ENCODE peak calls at places on chromosomes 6 and 20, in nine cellular contexts. One of them, this sample, is unnamed.

GRCh38 chr6:154887051-154887450 is 108.1 kb upstream of the TIAM2 start:
- DNase-seq in foreskin melanocyte: no peak
- DNase-seq in Panc1: no peak
- DNase-seq in NCI-H2171: no peak
- DNase-seq in T-helper 2 cell treated with Interferon-gamma antibody and Interleukin-4, amounts not matched to agents 5 μg/mL and 100 μg/mL, for 36 hours: no peak
- DNase-seq in heart left ventricle: no peak
- DNase-seq in left ventricle myocardium inferior: no peak
- DNase-seq in fibroblast of pulmonary artery: no peak
- DNase-seq in endothelial cell: no peak
- DNase-seq in this sample: no peak

GRCh38 chr20:63829943-63830820 is 882 bp downstream of the ZBTB46 start:
- DNase-seq in T-helper 2 cell treated with Interferon-gamma antibody and Interleukin-4, amounts not matched to agents 5 μg/mL and 100 μg/mL, for 36 hours: peak; percentile 11
- DNase-seq in fibroblast of pulmonary artery: no peak
- DNase-seq in left ventricle myocardium inferior: no peak
- DNase-seq in foreskin melanocyte: no peak
- DNase-seq in NCI-H2171: no peak
- DNase-seq in heart left ventricle: no peak
- DNase-seq in Panc1: no peak
- DNase-seq in endothelial cell: no peak
- DNase-seq in this sample: peak; percentile 69

GRCh38 chr20:37237656-37238055 is 24.0 kb downstream of the GHRH start:
- DNase-seq in left ventricle myocardium inferior: no peak
- DNase-seq in T-helper 2 cell treated with Interferon-gamma antibody and Interleukin-4, amounts not matched to agents 5 μg/mL and 100 μg/mL, for 36 hours: no peak
- DNase-seq in fibroblast of pulmonary artery: no peak
- DNase-seq in NCI-H2171: no peak
- DNase-seq in endothelial cell: no peak
- DNase-seq in heart left ventricle: no peak
- DNase-seq in foreskin melanocyte: no peak
- DNase-seq in Panc1: no peak
- DNase-seq in this sample: no peak

GRCh38 chr20:63552481-63553249 is 1.3 kb upstream of the FNDC11 start:
- DNase-seq in T-helper 2 cell treated with Interferon-gamma antibody and Interleukin-4, amounts not matched to agents 5 μg/mL and 100 μg/mL, for 36 hours: peak; percentile 48
- DNase-seq in left ventricle myocardium inferior: no peak
- DNase-seq in fibroblast of pulmonary artery: no peak
- DNase-seq in endothelial cell: no peak
- DNase-seq in foreskin melanocyte: no peak
- DNase-seq in heart left ventricle: no peak
- DNase-seq in NCI-H2171: peak; percentile 38
- DNase-seq in Panc1: no peak
- DNase-seq in this sample: no peak

GRCh38 chr20:44990425-44990824 is 24.1 kb downstream of the STK4 start:
- DNase-seq in foreskin melanocyte: no peak
- DNase-seq in left ventricle myocardium inferior: no peak
- DNase-seq in heart left ventricle: no peak
- DNase-seq in NCI-H2171: no peak
- DNase-seq in endothelial cell: no peak
- DNase-seq in T-helper 2 cell treated with Interferon-gamma antibody and Interleukin-4, amounts not matched to agents 5 μg/mL and 100 μg/mL, for 36 hours: peak; percentile 60
- DNase-seq in fibroblast of pulmonary artery: peak; percentile 17
- DNase-seq in Panc1: no peak
- DNase-seq in this sample: no peak

GRCh38 chr6:121093928-121094327 is 240.4 kb downstream of the TBC1D32 start:
- DNase-seq in NCI-H2171: no peak
- DNase-seq in fibroblast of pulmonary artery: peak; percentile 67
- DNase-seq in heart left ventricle: no peak
- DNase-seq in T-helper 2 cell treated with Interferon-gamma antibody and Interleukin-4, amounts not matched to agents 5 μg/mL and 100 μg/mL, for 36 hours: no peak
- DNase-seq in endothelial cell: no peak
- DNase-seq in foreskin melanocyte: no peak
- DNase-seq in left ventricle myocardium inferior: no peak
- DNase-seq in Panc1: no peak
- DNase-seq in this sample: no peak

GRCh38 chr6:36595168-36595818 is 1.1 kb downstream of the SRSF3 start:
- DNase-seq in endothelial cell: peak; percentile 19
- DNase-seq in left ventricle myocardium inferior: no peak
- DNase-seq in fibroblast of pulmonary artery: peak; percentile 75
- DNase-seq in heart left ventricle: no peak
- DNase-seq in T-helper 2 cell treated with Interferon-gamma antibody and Interleukin-4, amounts not matched to agents 5 μg/mL and 100 μg/mL, for 36 hours: no peak
- DNase-seq in foreskin melanocyte: peak; percentile 41
- DNase-seq in Panc1: no peak
- DNase-seq in NCI-H2171: no peak
- DNase-seq in this sample: peak; percentile 78

GRCh38 chr6:163585932-163586437 is 171.5 kb downstream of the QKI start:
- DNase-seq in endothelial cell: no peak
- DNase-seq in fibroblast of pulmonary artery: peak; percentile 96
- DNase-seq in NCI-H2171: no peak
- DNase-seq in left ventricle myocardium inferior: peak; percentile 65
- DNase-seq in T-helper 2 cell treated with Interferon-gamma antibody and Interleukin-4, amounts not matched to agents 5 μg/mL and 100 μg/mL, for 36 hours: no peak
- DNase-seq in Panc1: no peak
- DNase-seq in heart left ventricle: peak; percentile 82
- DNase-seq in foreskin melanocyte: peak; percentile 32
- DNase-seq in this sample: no peak

GRCh38 chr6:98957440-98957839 is 9.7 kb upstream of the FBXL4 start:
- DNase-seq in heart left ventricle: no peak
- DNase-seq in endothelial cell: peak; percentile 15
- DNase-seq in foreskin melanocyte: peak; percentile 60
- DNase-seq in T-helper 2 cell treated with Interferon-gamma antibody and Interleukin-4, amounts not matched to agents 5 μg/mL and 100 μg/mL, for 36 hours: no peak
- DNase-seq in Panc1: no peak
- DNase-seq in left ventricle myocardium inferior: no peak
- DNase-seq in NCI-H2171: no peak
- DNase-seq in fibroblast of pulmonary artery: peak; percentile 30
- DNase-seq in this sample: no peak

GRCh38 chr20:48238781-48239180 is 453.5 kb upstream of the SULF2 start:
- DNase-seq in fibroblast of pulmonary artery: no peak
- DNase-seq in heart left ventricle: no peak
- DNase-seq in foreskin melanocyte: no peak
- DNase-seq in T-helper 2 cell treated with Interferon-gamma antibody and Interleukin-4, amounts not matched to agents 5 μg/mL and 100 μg/mL, for 36 hours: no peak
- DNase-seq in endothelial cell: no peak
- DNase-seq in left ventricle myocardium inferior: no peak
- DNase-seq in NCI-H2171: no peak
- DNase-seq in Panc1: no peak
- DNase-seq in this sample: peak; percentile 26

GRCh38 chr20:48187891-48188290 is 402.6 kb upstream of the SULF2 start:
- DNase-seq in NCI-H2171: no peak
- DNase-seq in T-helper 2 cell treated with Interferon-gamma antibody and Interleukin-4, amounts not matched to agents 5 μg/mL and 100 μg/mL, for 36 hours: no peak
- DNase-seq in endothelial cell: no peak
- DNase-seq in fibroblast of pulmonary artery: no peak
- DNase-seq in heart left ventricle: no peak
- DNase-seq in Panc1: no peak
- DNase-seq in left ventricle myocardium inferior: no peak
- DNase-seq in foreskin melanocyte: no peak
- DNase-seq in this sample: no peak

GRCh38 chr20:11832397-11832796 is 85.3 kb upstream of the BTBD3 start:
- DNase-seq in fibroblast of pulmonary artery: no peak
- DNase-seq in heart left ventricle: no peak
- DNase-seq in T-helper 2 cell treated with Interferon-gamma antibody and Interleukin-4, amounts not matched to agents 5 μg/mL and 100 μg/mL, for 36 hours: no peak
- DNase-seq in Panc1: no peak
- DNase-seq in foreskin melanocyte: no peak
- DNase-seq in NCI-H2171: no peak
- DNase-seq in left ventricle myocardium inferior: no peak
- DNase-seq in endothelial cell: no peak
- DNase-seq in this sample: no peak

GRCh38 chr6:138736640-138737039 is 36.9 kb upstream of the CCDC28A start:
- DNase-seq in T-helper 2 cell treated with Interferon-gamma antibody and Interleukin-4, amounts not matched to agents 5 μg/mL and 100 μg/mL, for 36 hours: no peak
- DNase-seq in fibroblast of pulmonary artery: peak; percentile 38
- DNase-seq in NCI-H2171: no peak
- DNase-seq in Panc1: no peak
- DNase-seq in heart left ventricle: no peak
- DNase-seq in left ventricle myocardium inferior: no peak
- DNase-seq in endothelial cell: no peak
- DNase-seq in foreskin melanocyte: no peak
- DNase-seq in this sample: no peak

GRCh38 chr20:3156811-3157619 is 2.6 kb downstream of the FASTKD5 start:
- DNase-seq in Panc1: no peak
- DNase-seq in foreskin melanocyte: no peak
- DNase-seq in heart left ventricle: no peak
- DNase-seq in endothelial cell: no peak
- DNase-seq in left ventricle myocardium inferior: no peak
- DNase-seq in T-helper 2 cell treated with Interferon-gamma antibody and Interleukin-4, amounts not matched to agents 5 μg/mL and 100 μg/mL, for 36 hours: peak; percentile 13
- DNase-seq in fibroblast of pulmonary artery: no peak
- DNase-seq in NCI-H2171: no peak
- DNase-seq in this sample: no peak

GRCh38 chr20:59385461-59385860 is 85.0 kb downstream of the EDN3 start:
- DNase-seq in T-helper 2 cell treated with Interferon-gamma antibody and Interleukin-4, amounts not matched to agents 5 μg/mL and 100 μg/mL, for 36 hours: no peak
- DNase-seq in endothelial cell: no peak
- DNase-seq in foreskin melanocyte: no peak
- DNase-seq in left ventricle myocardium inferior: no peak
- DNase-seq in NCI-H2171: no peak
- DNase-seq in heart left ventricle: no peak
- DNase-seq in fibroblast of pulmonary artery: no peak
- DNase-seq in Panc1: no peak
- DNase-seq in this sample: no peak

GRCh38 chr6:157597461-157598312 is 216.7 kb downstream of the ZDHHC14 start:
- DNase-seq in fibroblast of pulmonary artery: peak; percentile 52
- DNase-seq in endothelial cell: peak; percentile 47
- DNase-seq in left ventricle myocardium inferior: peak; percentile 36
- DNase-seq in NCI-H2171: no peak
- DNase-seq in T-helper 2 cell treated with Interferon-gamma antibody and Interleukin-4, amounts not matched to agents 5 μg/mL and 100 μg/mL, for 36 hours: peak; percentile 17
- DNase-seq in heart left ventricle: no peak
- DNase-seq in Panc1: no peak
- DNase-seq in foreskin melanocyte: no peak
- DNase-seq in this sample: peak; percentile 56

GRCh38 chr6:35727935-35728662 is 8.7 kb upstream of the ARMC12 start:
- DNase-seq in T-helper 2 cell treated with Interferon-gamma antibody and Interleukin-4, amounts not matched to agents 5 μg/mL and 100 μg/mL, for 36 hours: peak; percentile 89
- DNase-seq in fibroblast of pulmonary artery: peak; percentile 98
- DNase-seq in endothelial cell: peak; percentile 47
- DNase-seq in NCI-H2171: peak; percentile 65
- DNase-seq in Panc1: no peak
- DNase-seq in foreskin melanocyte: peak; percentile 81
- DNase-seq in heart left ventricle: peak; percentile 97
- DNase-seq in left ventricle myocardium inferior: peak; percentile 95
- DNase-seq in this sample: peak; percentile 94

GRCh38 chr6:45655630-45656422 is 278.1 kb upstream of the SUPT3H start:
- DNase-seq in NCI-H2171: no peak
- DNase-seq in Panc1: peak; percentile 84
- DNase-seq in foreskin melanocyte: peak; percentile 31
- DNase-seq in endothelial cell: no peak
- DNase-seq in left ventricle myocardium inferior: no peak
- DNase-seq in fibroblast of pulmonary artery: peak; percentile 95
- DNase-seq in T-helper 2 cell treated with Interferon-gamma antibody and Interleukin-4, amounts not matched to agents 5 μg/mL and 100 μg/mL, for 36 hours: no peak
- DNase-seq in heart left ventricle: no peak
- DNase-seq in this sample: no peak

GRCh38 chr6:128311944-128312570 is 208.3 kb downstream of the PTPRK start:
- DNase-seq in NCI-H2171: no peak
- DNase-seq in T-helper 2 cell treated with Interferon-gamma antibody and Interleukin-4, amounts not matched to agents 5 μg/mL and 100 μg/mL, for 36 hours: no peak
- DNase-seq in fibroblast of pulmonary artery: no peak
- DNase-seq in endothelial cell: no peak
- DNase-seq in foreskin melanocyte: no peak
- DNase-seq in heart left ventricle: no peak
- DNase-seq in left ventricle myocardium inferior: no peak
- DNase-seq in Panc1: no peak
- DNase-seq in this sample: no peak

GRCh38 chr6:139306582-139306981 is 14.8 kb upstream of the TXLNB start:
- DNase-seq in NCI-H2171: no peak
- DNase-seq in foreskin melanocyte: no peak
- DNase-seq in endothelial cell: no peak
- DNase-seq in heart left ventricle: no peak
- DNase-seq in fibroblast of pulmonary artery: no peak
- DNase-seq in T-helper 2 cell treated with Interferon-gamma antibody and Interleukin-4, amounts not matched to agents 5 μg/mL and 100 μg/mL, for 36 hours: no peak
- DNase-seq in left ventricle myocardium inferior: no peak
- DNase-seq in Panc1: no peak
- DNase-seq in this sample: no peak

GRCh38 chr6:104896914-104897313 is 37.2 kb upstream of the HACE1 start:
- DNase-seq in left ventricle myocardium inferior: no peak
- DNase-seq in NCI-H2171: no peak
- DNase-seq in heart left ventricle: no peak
- DNase-seq in foreskin melanocyte: no peak
- DNase-seq in T-helper 2 cell treated with Interferon-gamma antibody and Interleukin-4, amounts not matched to agents 5 μg/mL and 100 μg/mL, for 36 hours: no peak
- DNase-seq in fibroblast of pulmonary artery: peak; percentile 4
- DNase-seq in endothelial cell: no peak
- DNase-seq in Panc1: no peak
- DNase-seq in this sample: no peak

GRCh38 chr20:60148885-60149284 is 190.7 kb downstream of the CDH26 start:
- DNase-seq in heart left ventricle: no peak
- DNase-seq in T-helper 2 cell treated with Interferon-gamma antibody and Interleukin-4, amounts not matched to agents 5 μg/mL and 100 μg/mL, for 36 hours: no peak
- DNase-seq in endothelial cell: no peak
- DNase-seq in Panc1: no peak
- DNase-seq in NCI-H2171: no peak
- DNase-seq in fibroblast of pulmonary artery: no peak
- DNase-seq in left ventricle myocardium inferior: no peak
- DNase-seq in foreskin melanocyte: no peak
- DNase-seq in this sample: no peak

GRCh38 chr20:38275815-38276550 is 15.4 kb upstream of the KIAA1755 start:
- DNase-seq in foreskin melanocyte: peak; percentile 78
- DNase-seq in endothelial cell: no peak
- DNase-seq in heart left ventricle: no peak
- DNase-seq in NCI-H2171: no peak
- DNase-seq in Panc1: peak; percentile 18
- DNase-seq in fibroblast of pulmonary artery: peak; percentile 85
- DNase-seq in T-helper 2 cell treated with Interferon-gamma antibody and Interleukin-4, amounts not matched to agents 5 μg/mL and 100 μg/mL, for 36 hours: no peak
- DNase-seq in left ventricle myocardium inferior: no peak
- DNase-seq in this sample: no peak

GRCh38 chr6:89934685-89935366 is 40.6 kb downstream of the GJA10 start:
- DNase-seq in fibroblast of pulmonary artery: no peak
- DNase-seq in left ventricle myocardium inferior: no peak
- DNase-seq in endothelial cell: no peak
- DNase-seq in heart left ventricle: no peak
- DNase-seq in NCI-H2171: no peak
- DNase-seq in Panc1: no peak
- DNase-seq in T-helper 2 cell treated with Interferon-gamma antibody and Interleukin-4, amounts not matched to agents 5 μg/mL and 100 μg/mL, for 36 hours: no peak
- DNase-seq in foreskin melanocyte: no peak
- DNase-seq in this sample: no peak

GRCh38 chr6:125377621-125378020 is 75.9 kb upstream of the HDDC2 start:
- DNase-seq in NCI-H2171: no peak
- DNase-seq in endothelial cell: no peak
- DNase-seq in Panc1: no peak
- DNase-seq in left ventricle myocardium inferior: no peak
- DNase-seq in heart left ventricle: no peak
- DNase-seq in foreskin melanocyte: no peak
- DNase-seq in fibroblast of pulmonary artery: peak; percentile 67
- DNase-seq in T-helper 2 cell treated with Interferon-gamma antibody and Interleukin-4, amounts not matched to agents 5 μg/mL and 100 μg/mL, for 36 hours: no peak
- DNase-seq in this sample: no peak

GRCh38 chr6:148441454-148441911 is 98.8 kb downstream of the SASH1 start:
- DNase-seq in Panc1: peak; percentile 33
- DNase-seq in T-helper 2 cell treated with Interferon-gamma antibody and Interleukin-4, amounts not matched to agents 5 μg/mL and 100 μg/mL, for 36 hours: peak; percentile 16
- DNase-seq in left ventricle myocardium inferior: no peak
- DNase-seq in NCI-H2171: no peak
- DNase-seq in foreskin melanocyte: no peak
- DNase-seq in endothelial cell: no peak
- DNase-seq in fibroblast of pulmonary artery: peak; percentile 80
- DNase-seq in heart left ventricle: no peak
- DNase-seq in this sample: no peak

GRCh38 chr20:38001981-38002380 is 31.3 kb downstream of the TTI1 start:
- DNase-seq in foreskin melanocyte: no peak
- DNase-seq in NCI-H2171: no peak
- DNase-seq in fibroblast of pulmonary artery: peak; percentile 54
- DNase-seq in T-helper 2 cell treated with Interferon-gamma antibody and Interleukin-4, amounts not matched to agents 5 μg/mL and 100 μg/mL, for 36 hours: no peak
- DNase-seq in Panc1: no peak
- DNase-seq in left ventricle myocardium inferior: no peak
- DNase-seq in endothelial cell: no peak
- DNase-seq in heart left ventricle: no peak
- DNase-seq in this sample: no peak

GRCh38 chr6:98769546-98769945 is 64.8 kb upstream of the POU3F2 start:
- DNase-seq in left ventricle myocardium inferior: no peak
- DNase-seq in heart left ventricle: no peak
- DNase-seq in Panc1: no peak
- DNase-seq in endothelial cell: peak; percentile 42
- DNase-seq in NCI-H2171: no peak
- DNase-seq in foreskin melanocyte: no peak
- DNase-seq in T-helper 2 cell treated with Interferon-gamma antibody and Interleukin-4, amounts not matched to agents 5 μg/mL and 100 μg/mL, for 36 hours: no peak
- DNase-seq in fibroblast of pulmonary artery: peak; percentile 18
- DNase-seq in this sample: no peak